ENCODE peak calls at places on chromosome 18, in four cellular contexts. D, Z, W and H are unnamed samples.

GRCh38 chr18:57621252-57621607 is 406 bp downstream of the NARS1 start:
- DNase-seq in D (no peak), Z (no peak), W (peak; percentile 27), H (no peak)

GRCh38 chr18:74310411-74310810 is 5.2 kb upstream of the C18orf63 start:
- DNase-seq in D (no peak), Z (peak; percentile 55), W (no peak), H (peak; percentile 36)

GRCh38 chr18:26470011-26470637 is 78.2 kb downstream of the KCTD1 start:
- DNase-seq in D (no peak), Z (no peak), W (no peak), H (no peak)

GRCh38 chr18:59902180-59902992 is 2.6 kb downstream of the PMAIP1 start:
- DNase-seq in D (no peak), Z (no peak), W (no peak), H (no peak)

GRCh38 chr18:45637546-45638327 is 22.5 kb downstream of the SLC14A2 start:
- DNase-seq in D (no peak), Z (no peak), W (no peak), H (no peak)

GRCh38 chr18:24868760-24869237 is 408.4 kb downstream of the HRH4 start:
- DNase-seq in D (no peak), Z (no peak), W (no peak), H (peak; percentile 62)

GRCh38 chr18:8705941-8706544 is 687 bp downstream of the MTCL1 start:
- DNase-seq in D (no peak), Z (no peak), W (no peak), H (no peak)

GRCh38 chr18:55582325-55582724 is 5.7 kb downstream of the TCF4 start:
- DNase-seq in D (no peak), Z (no peak), W (no peak), H (no peak)

GRCh38 chr18:50819027-50819726 is 639 bp downstream of the MRO start:
- DNase-seq in D (no peak), Z (peak; percentile 56), W (peak; percentile 20), H (no peak)

GRCh38 chr18:50560681-50561629 is 1.1 kb downstream of the MAPK4 start:
- DNase-seq in D (no peak), Z (no peak), W (no peak), H (no peak)

GRCh38 chr18:13280066-13280795 is 61.7 kb downstream of the LDLRAD4 start:
- DNase-seq in D (no peak), Z (no peak), W (no peak), H (no peak)

GRCh38 chr18:8063733-8064132 is 496.6 kb downstream of the PTPRM start:
- DNase-seq in D (no peak), Z (no peak), W (no peak), H (no peak)

GRCh38 chr18:801137-801536 is 10.9 kb downstream of the YES1 start:
- DNase-seq in D (no peak), Z (no peak), W (no peak), H (no peak)

GRCh38 chr18:57943723-57944122 is 100.3 kb upstream of the NEDD4L start:
- DNase-seq in D (no peak), Z (no peak), W (no peak), H (no peak)

GRCh38 chr18:27143580-27144287 is 41.4 kb downstream of the CHST9 start:
- DNase-seq in D (no peak), Z (peak; percentile 60), W (no peak), H (no peak)

GRCh38 chr18:11989174-11989573 is 7.9 kb downstream of the IMPA2 start:
- DNase-seq in D (no peak), Z (no peak), W (no peak), H (no peak)

GRCh38 chr18:43277164-43277600 is at the start of gene SYT4:
- DNase-seq in D (no peak), Z (peak; percentile 8), W (no peak), H (no peak)

GRCh38 chr18:37265382-37265781 is 300.2 kb downstream of the CELF4 start:
- DNase-seq in D (no peak), Z (no peak), W (no peak), H (no peak)

GRCh38 chr18:46434629-46435028 is 222.4 kb downstream of the LOXHD1 start:
- DNase-seq in D (no peak), Z (no peak), W (no peak), H (no peak)

GRCh38 chr18:46761054-46761769 is 4.4 kb upstream of the ST8SIA5 start:
- DNase-seq in D (no peak), Z (no peak), W (no peak), H (no peak)

GRCh38 chr18:61735564-61736102 is 157.2 kb downstream of the RNF152 start:
- DNase-seq in D (no peak), Z (no peak), W (no peak), H (no peak)

GRCh38 chr18:10936211-10937053 is 212.9 kb downstream of the PIEZO2 start:
- DNase-seq in D (no peak), Z (no peak), W (no peak), H (no peak)

GRCh38 chr18:60892441-60892840 is 440.8 kb upstream of the CDH20 start:
- DNase-seq in D (no peak), Z (no peak), W (no peak), H (no peak)

GRCh38 chr18:62301322-62301721 is 23.8 kb upstream of the TNFRSF11A start:
- DNase-seq in D (no peak), Z (peak; percentile 8), W (no peak), H (no peak)

GRCh38 chr18:24741961-24742738 is 281.7 kb downstream of the HRH4 start:
- DNase-seq in D (no peak), Z (no peak), W (no peak), H (no peak)

GRCh38 chr18:58268849-58269248 is 224.8 kb downstream of the NEDD4L start:
- DNase-seq in D (peak; percentile 75), Z (no peak), W (peak; percentile 25), H (no peak)

GRCh38 chr18:70373062-70373519 is 84.2 kb downstream of the SOCS6 start:
- DNase-seq in D (peak; percentile 97), Z (peak; percentile 72), W (no peak), H (peak; percentile 52)

GRCh38 chr18:10313016-10313342 is 141.5 kb upstream of the APCDD1 start:
- DNase-seq in D (no peak), Z (no peak), W (no peak), H (no peak)

GRCh38 chr18:8814206-8814605 is 108.8 kb downstream of the MTCL1 start:
- DNase-seq in D (no peak), Z (no peak), W (no peak), H (no peak)

GRCh38 chr18:9130806-9131205 is 5.8 kb upstream of the ANKRD12 start:
- DNase-seq in D (no peak), Z (no peak), W (no peak), H (no peak)

GRCh38 chr18:36663312-36663711 is 165.5 kb downstream of the TPGS2 start:
- DNase-seq in D (no peak), Z (no peak), W (no peak), H (no peak)

GRCh38 chr18:80132196-80132812 is 23.2 kb downstream of the ADNP2 start:
- DNase-seq in D (no peak), Z (no peak), W (no peak), H (no peak)
- TF ChIP-seq TCF7L2 in D (no peak), Z (no peak), W (no peak), H (no peak)

GRCh38 chr18:22983175-22983574 is 50.0 kb downstream of the RBBP8 start:
- DNase-seq in D (peak; percentile 24), Z (peak; percentile 30), W (peak; percentile 19), H (peak; percentile 27)

GRCh38 chr18:22985250-22985649 is 52.1 kb downstream of the RBBP8 start:
- DNase-seq in D (no peak), Z (no peak), W (no peak), H (no peak)

GRCh38 chr18:22988208-22988607 is 55.1 kb downstream of the RBBP8 start:
- DNase-seq in D (no peak), Z (no peak), W (no peak), H (no peak)

GRCh38 chr18:22987547-22988182 is 54.5 kb downstream of the RBBP8 start:
- DNase-seq in D (no peak), Z (no peak), W (no peak), H (no peak)
- H3K36me3 ChIP-seq in D (peaks cover 29% of the 10 kb centered on the region), Z (peaks cover 49% of the 10 kb centered on the region), W (peaks cover 92% of the 10 kb centered on the region), H (peaks cover 26% of the 10 kb centered on the region)

DNA sequence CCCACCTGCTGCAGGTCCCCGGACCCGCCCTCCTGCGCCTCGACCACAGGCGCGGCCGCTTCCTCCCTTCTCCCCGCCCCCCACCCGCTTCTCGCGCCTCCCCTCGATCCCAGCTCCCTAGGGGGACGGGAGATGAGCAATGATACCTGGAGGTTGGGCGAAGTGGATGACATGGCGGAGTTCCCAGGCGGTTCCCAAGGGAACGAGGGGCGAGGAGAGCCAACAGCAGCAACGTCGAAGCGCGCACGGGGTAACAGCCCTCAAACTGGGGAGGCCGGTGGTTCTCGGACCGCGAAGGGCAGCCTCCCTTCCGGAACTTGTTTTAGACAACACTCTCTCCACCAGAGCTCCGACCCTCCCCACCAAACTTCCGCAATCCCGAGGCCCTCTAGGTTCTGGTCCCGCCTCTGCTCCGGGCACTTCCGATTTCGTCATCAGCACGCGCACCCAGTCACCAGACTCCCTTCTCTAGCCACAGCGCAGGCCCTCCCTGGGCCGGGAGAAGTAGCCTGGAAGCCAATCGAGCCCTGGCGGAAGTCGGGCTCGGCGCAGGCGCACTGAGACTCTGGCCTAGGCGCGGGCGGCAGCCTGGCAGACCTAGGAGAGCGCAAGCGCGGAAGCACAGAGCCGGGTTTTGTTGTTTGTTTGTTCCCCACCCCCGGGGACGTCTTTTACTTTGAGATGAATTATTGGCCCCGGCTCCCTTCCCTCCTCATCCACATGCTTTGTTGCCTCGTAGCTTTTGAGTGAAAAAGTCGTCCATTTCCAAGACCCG is at the start of gene VPS4B:
- DNase-seq in D (peak; percentile 98), Z (peak; percentile 98), W (peak; percentile 93), H (peak; percentile 88)
- TF ChIP-seq POLR2AphosphoS5 in D (peak; percentile 84), Z (peak; percentile 82), W (peak; percentile 11), H (peak; percentile 56)

DNA sequence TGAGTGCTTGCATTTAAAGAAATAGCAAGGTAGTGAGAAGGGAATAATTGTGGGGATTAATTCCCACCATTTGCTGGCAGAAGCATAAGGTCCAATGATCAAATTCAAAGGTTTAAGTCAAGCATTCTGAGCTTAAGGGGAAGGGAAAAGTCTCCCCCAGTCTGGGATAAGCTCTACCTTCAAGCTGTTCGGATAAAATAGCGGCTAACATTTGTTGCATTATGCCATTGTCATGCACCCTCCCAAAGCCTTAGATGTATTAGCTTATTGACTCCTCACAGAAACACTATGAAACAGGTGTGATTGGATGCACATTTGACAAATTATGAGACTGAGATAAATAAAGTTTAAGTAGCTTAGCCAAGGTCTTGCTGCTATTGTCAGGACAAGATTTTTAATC is 52.2 kb upstream of the TGIF1 start:
- DNase-seq in D (no peak), Z (no peak), W (no peak), H (no peak)
- TF ChIP-seq TCF7L2 in D (no peak), Z (no peak), W (no peak), H (no peak)

GRCh38 chr18:76860411-76860810 is 38.1 kb downstream of the ZNF236 start:
- DNase-seq in D (no peak), Z (no peak), W (no peak), H (no peak)
- H3K36me3 ChIP-seq in D (no peaks in the 10 kb centered on the region), Z (peaks cover 8% of the 10 kb centered on the region), W (no peaks in the 10 kb centered on the region), H (no peaks in the 10 kb centered on the region)

DNA sequence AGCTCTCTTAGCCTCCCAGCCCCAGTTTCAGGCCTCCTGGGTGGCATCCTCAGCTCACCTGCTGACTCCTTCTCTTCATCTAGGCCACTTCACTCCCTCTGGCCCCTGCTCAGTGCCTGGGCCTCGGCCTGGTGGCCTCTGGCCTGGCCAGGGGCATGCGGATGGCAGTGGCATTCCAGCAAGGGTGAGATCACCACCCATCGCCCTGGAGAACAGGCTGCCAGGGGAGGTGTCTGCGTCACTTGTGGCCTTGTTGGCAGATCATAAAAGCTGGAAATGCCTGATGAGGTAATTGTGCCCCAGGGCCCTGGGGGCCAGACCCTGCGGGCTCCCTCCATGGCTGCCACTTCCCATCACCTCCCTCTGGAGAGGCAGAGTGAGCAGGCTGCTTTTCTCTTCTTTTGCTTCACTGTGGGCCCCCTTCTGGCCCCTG is 72.5 kb upstream of the SMAD2 start:
- DNase-seq in D (peak; percentile 77), Z (no peak), W (no peak), H (peak; percentile 72)
- TF ChIP-seq POLR2AphosphoS5 in D (peak; percentile 51), Z (no peak), W (no peak), H (no peak)